ENCODE peak calls at places on chromosomes 16 and 17, in five cellular contexts. G is mucosa of descending colon, N is GM13977, O is AG10803, K is tibial artery. Y is an unnamed sample.

GRCh38 chr16:68074850-68075249 is 10.3 kb upstream of the NFATC3 start:
- DNase-seq in G (peak; percentile 71), N (peak; percentile 73), O (no peak), K (no peak), Y (peak; percentile 78)

GRCh38 chr17:32835291-32835761 is 41.6 kb downstream of the MYO1D start:
- DNase-seq in G (no peak), N (no peak), O (no peak), K (no peak), Y (peak; percentile 37)

GRCh38 chr17:56831364-56832095 is 2.2 kb downstream of the C17orf67 start:
- DNase-seq in G (no peak), N (no peak), O (no peak), K (no peak), Y (no peak)

GRCh38 chr16:1789643-1790045 is 3.9 kb downstream of the IGFALS start:
- DNase-seq in G (no peak), N (no peak), O (no peak), K (no peak), Y (no peak)

GRCh38 chr17:9890124-9890523 is 14.9 kb downstream of the RCVRN start:
- DNase-seq in G (no peak), N (peak; percentile 75), O (no peak), K (no peak), Y (peak; percentile 75)

GRCh38 chr17:16947470-16947869 is 24.4 kb downstream of the TNFRSF13B start:
- DNase-seq in G (no peak), N (no peak), O (no peak), K (no peak), Y (no peak)

GRCh38 chr17:3385869-3386816 is at the start of gene OR3A2:
- DNase-seq in G (no peak), N (no peak), O (no peak), K (no peak), Y (peak; percentile 61)

GRCh38 chr17:75406222-75406615 is 741 bp upstream of the GRB2 start:
- DNase-seq in G (peak; percentile 38), N (no peak), O (peak; percentile 33), K (no peak), Y (no peak)

GRCh38 chr16:22898874-22899348 is 84.9 kb downstream of the HS3ST2 start:
- DNase-seq in G (peak; percentile 81), N (peak; percentile 24), O (peak; percentile 57), K (peak; percentile 72), Y (peak; percentile 22)

GRCh38 chr17:81465912-81466311 is 46.7 kb downstream of the ACTG1 start:
- DNase-seq in G (no peak), N (no peak), O (no peak), K (no peak), Y (no peak)

GRCh38 chr16:12976936-12977335 is 75.5 kb downstream of the SHISA9 start:
- DNase-seq in G (no peak), N (no peak), O (no peak), K (no peak), Y (no peak)

GRCh38 chr17:20224379-20224778 is 215.2 kb downstream of the SPECC1 start:
- DNase-seq in G (no peak), N (no peak), O (no peak), K (no peak), Y (no peak)

GRCh38 chr17:82536220-82537201 is 17.0 kb downstream of the FOXK2 start:
- DNase-seq in G (peak; percentile 55), N (no peak), O (peak; percentile 81), K (peak; percentile 63), Y (no peak)

GRCh38 chr17:7023576-7024401 is 939 bp downstream of the BCL6B start:
- DNase-seq in G (peak; percentile 97), N (peak; percentile 95), O (peak; percentile 72), K (peak; percentile 86), Y (peak; percentile 98)

GRCh38 chr17:7814969-7815368 is 19.0 kb upstream of the KDM6B start:
- DNase-seq in G (no peak), N (no peak), O (no peak), K (no peak), Y (no peak)

GRCh38 chr16:23476289-23476688 is 23.3 kb upstream of the COG7 start:
- DNase-seq in G (no peak), N (no peak), O (no peak), K (no peak), Y (no peak)

GRCh38 chr16:4494746-4495490 is 18.7 kb downstream of the HMOX2 start:
- DNase-seq in G (no peak), N (no peak), O (peak; percentile 73), K (no peak), Y (no peak)

GRCh38 chr17:65564793-65565192 is 3.3 kb upstream of the AXIN2 start:
- DNase-seq in G (no peak), N (no peak), O (no peak), K (peak; percentile 36), Y (no peak)

GRCh38 chr17:20999044-20999573 is 43.7 kb downstream of the USP22 start:
- DNase-seq in G (no peak), N (no peak), O (peak; percentile 16), K (no peak), Y (no peak)

GRCh38 chr16:53207810-53208752 is 153.3 kb downstream of the CHD9 start:
- DNase-seq in G (peak; percentile 68), N (peak; percentile 70), O (peak; percentile 76), K (peak; percentile 38), Y (peak; percentile 78)

GRCh38 chr17:79620207-79621038 is 9.6 kb upstream of the RBFOX3 start:
- DNase-seq in G (no peak), N (no peak), O (no peak), K (peak; percentile 10), Y (no peak)

GRCh38 chr16:72932050-72932449 is 115.9 kb downstream of the ZFHX3 start:
- DNase-seq in G (no peak), N (peak; percentile 54), O (no peak), K (no peak), Y (peak; percentile 53)

GRCh38 chr17:14299261-14300093 is 1.4 kb upstream of the HS3ST3B1 start:
- DNase-seq in G (peak; percentile 29), N (no peak), O (peak; percentile 69), K (no peak), Y (no peak)

GRCh38 chr16:17339764-17340541 is 130.8 kb downstream of the XYLT1 start:
- DNase-seq in G (no peak), N (no peak), O (no peak), K (no peak), Y (no peak)

GRCh38 chr16:74451951-74452758 is 30.9 kb upstream of the CLEC18B start:
- DNase-seq in G (no peak), N (peak; percentile 76), O (no peak), K (no peak), Y (peak; percentile 71)

GRCh38 chr17:79915850-79916430 is 76.7 kb upstream of the CBX4 start:
- DNase-seq in G (peak; percentile 80), N (no peak), O (peak; percentile 22), K (no peak), Y (no peak)

GRCh38 chr17:76994237-76994637 is 126.0 kb downstream of the MGAT5B start:
- DNase-seq in G (no peak), N (no peak), O (no peak), K (no peak), Y (no peak)

GRCh38 chr17:59842901-59843652 is 49.7 kb downstream of the TUBD1 start:
- DNase-seq in G (peak; percentile 72), N (no peak), O (peak; percentile 98), K (no peak), Y (no peak)

GRCh38 chr17:61946359-61946758 is 18.6 kb upstream of the INTS2 start:
- DNase-seq in G (no peak), N (no peak), O (no peak), K (no peak), Y (no peak)

GRCh38 chr16:30352488-30353401 is 2.4 kb downstream of the CD2BP2 start:
- DNase-seq in G (no peak), N (no peak), O (no peak), K (no peak), Y (no peak)

GRCh38 chr17:73262676-73263642 is 1.3 kb upstream of the CPSF4L start:
- DNase-seq in G (no peak), N (no peak), O (peak; percentile 25), K (no peak), Y (no peak)

GRCh38 chr17:54900457-54901229 is at the start of gene TOM1L1:
- DNase-seq in G (peak; percentile 86), N (peak; percentile 40), O (peak; percentile 57), K (peak; percentile 47), Y (peak; percentile 50)
- TF ChIP-seq CTCF in G (no peak), N (no peak), O (no peak), K (no peak), Y (no peak)

GRCh38 chr17:50576864-50577263 is 16.3 kb downstream of the CACNA1G start:
- DNase-seq in G (no peak), N (no peak), O (no peak), K (no peak), Y (no peak)

GRCh38 chr17:50577451-50577954 is 17.0 kb downstream of the CACNA1G start:
- DNase-seq in G (no peak), N (no peak), O (no peak), K (no peak), Y (no peak)

GRCh38 chr17:50578173-50578572 is 17.7 kb downstream of the CACNA1G start:
- DNase-seq in G (no peak), N (no peak), O (no peak), K (no peak), Y (no peak)

GRCh38 chr17:50573866-50574571 is 13.5 kb downstream of the CACNA1G start:
- DNase-seq in G (no peak), N (no peak), O (no peak), K (no peak), Y (no peak)

GRCh38 chr17:50575581-50576210 is 15.2 kb downstream of the CACNA1G start:
- DNase-seq in G (no peak), N (no peak), O (no peak), K (no peak), Y (no peak)
- TF ChIP-seq CTCF in G (no peak), N (peak; percentile 26), O (peak; percentile 2), K (no peak), Y (no peak)

GRCh38 chr17:42519546-42520444 is 16.2 kb upstream of the NAGLU start:
- DNase-seq in G (peak; percentile 81), N (no peak), O (peak; percentile 100), K (peak; percentile 98), Y (no peak)
- TF ChIP-seq CTCF in G (no peak), N (no peak), O (no peak), K (no peak), Y (no peak)

GRCh38 chr16:10949424-10949970 is 5.1 kb downstream of the CLEC16A start:
- DNase-seq in G (no peak), N (no peak), O (peak; percentile 64), K (no peak), Y (peak; percentile 52)

GRCh38 chr16:10947211-10947787 is 2.9 kb downstream of the CLEC16A start:
- DNase-seq in G (no peak), N (no peak), O (no peak), K (no peak), Y (no peak)

GRCh38 chr16:10945065-10945787 is 862 bp downstream of the CLEC16A start:
- DNase-seq in G (no peak), N (no peak), O (no peak), K (no peak), Y (no peak)

GRCh38 chr16:10944249-10945064 is at the start of gene CLEC16A:
- DNase-seq in G (peak; percentile 98), N (peak; percentile 95), O (peak; percentile 96), K (peak; percentile 97), Y (peak; percentile 93)

GRCh38 chr16:10946308-10946707 is 1.9 kb downstream of the CLEC16A start:
- DNase-seq in G (no peak), N (no peak), O (no peak), K (no peak), Y (no peak)
- TF ChIP-seq CTCF in G (no peak), N (no peak), O (no peak), K (no peak), Y (no peak)

GRCh38 chr16:3087243-3087791 is 11.8 kb downstream of the ZSCAN10 start:
- DNase-seq in G (no peak), N (peak; percentile 31), O (no peak), K (no peak), Y (peak; percentile 51)
- TF ChIP-seq CTCF in G (no peak), N (peak; percentile 57), O (no peak), K (no peak), Y (peak; percentile 32)

Y was measured in GM13976.